ENCODE peak calls at places on chromosomes 6 and 20, in six cellular contexts. Y, D, C, I, X and P are unnamed samples. For H3K27me3 and H3K4me1, the result is how much of the 10 kb centered on the place peaks cover.

GRCh38 chr6:151164383-151164782 is 75.4 kb upstream of the AKAP12 start:
- DNase-seq in Y (no peak), D (no peak), C (no peak), I (no peak), X (no peak), P (no peak)

GRCh38 chr6:129314575-129314974 is 395.4 kb downstream of the ARHGAP18 start:
- DNase-seq in Y (no peak), D (no peak), C (no peak), I (no peak), X (no peak), P (no peak)

GRCh38 chr6:52975580-52975979 is 19.5 kb downstream of the GSTA4 start:
- DNase-seq in Y (no peak), D (no peak), C (no peak), I (no peak), X (no peak), P (no peak)

GRCh38 chr6:56914791-56915658 is 39.9 kb upstream of the BEND6 start:
- DNase-seq in Y (no peak), D (no peak), C (no peak), I (no peak), X (no peak), P (no peak)

GRCh38 chr6:81909162-81909561 is 156.7 kb upstream of the TENT5A start:
- DNase-seq in Y (no peak), D (no peak), C (no peak), I (no peak), X (no peak), P (no peak)

GRCh38 chr6:143061597-143062385 is 1.1 kb downstream of the AIG1 start:
- DNase-seq in Y (no peak), D (no peak), C (no peak), I (no peak), X (no peak), P (no peak)

GRCh38 chr6:10312445-10312844 is 102.4 kb downstream of the TFAP2A start:
- DNase-seq in Y (no peak), D (no peak), C (no peak), I (no peak), X (no peak), P (no peak)

GRCh38 chr6:26240157-26240980 is 124.6 kb upstream of the BTN3A2 start:
- DNase-seq in Y (no peak), D (peak), C (peak), I (peak), X (no peak), P (peak)

GRCh38 chr6:130043344-130043743 is 25.0 kb downstream of the L3MBTL3 start:
- DNase-seq in Y (no peak), D (no peak), C (no peak), I (no peak), X (no peak), P (no peak)

GRCh38 chr6:28794175-28795002 is 129.4 kb downstream of the TRIM27 start:
- DNase-seq in Y (no peak), D (no peak), C (no peak), I (no peak), X (no peak), P (no peak)

GRCh38 chr20:44089987-44090674 is 96.9 kb downstream of the JPH2 start:
- DNase-seq in Y (no peak), D (no peak), C (no peak), I (no peak), X (no peak), P (no peak)

GRCh38 chr6:21678990-21679389 is 85.4 kb downstream of the SOX4 start:
- DNase-seq in Y (no peak), D (no peak), C (no peak), I (no peak), X (no peak), P (no peak)

GRCh38 chr6:21680611-21681010 is 87.1 kb downstream of the SOX4 start:
- DNase-seq in Y (no peak), D (no peak), C (no peak), I (no peak), X (no peak), P (no peak)

GRCh38 chr6:21679761-21680265 is 86.3 kb downstream of the SOX4 start:
- DNase-seq in Y (no peak), D (no peak), C (no peak), I (no peak), X (no peak), P (no peak)

GRCh38 chr6:21676769-21677168 is 83.2 kb downstream of the SOX4 start:
- DNase-seq in Y (no peak), D (no peak), C (no peak), I (no peak), X (no peak), P (no peak)
- H3K27me3 ChIP-seq in Y (under half), D (under half), C (under half), I (under half), X (under half), P (under half)

DNA sequence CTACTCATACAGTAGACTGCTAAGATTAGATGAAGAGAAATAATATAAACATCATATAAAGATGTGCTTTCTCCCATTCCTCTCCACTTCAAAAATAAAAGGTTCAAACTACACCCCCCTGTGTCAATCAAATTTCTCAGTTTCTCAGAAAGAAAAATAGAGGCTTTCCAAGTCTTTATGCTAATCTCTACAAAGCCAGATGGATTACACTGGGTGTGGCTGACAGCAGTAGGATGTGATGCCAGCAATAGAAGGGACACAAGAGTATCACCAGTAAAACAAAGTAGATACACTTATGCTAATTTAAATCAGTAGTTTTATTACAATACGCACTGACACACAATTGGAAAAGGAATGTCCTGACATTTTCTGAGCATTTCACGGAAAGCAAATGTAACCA is 353.4 kb downstream of the RNGTT start:
- DNase-seq in Y (no peak), D (no peak), C (no peak), I (no peak), X (no peak), P (no peak)
- H3K4me1 ChIP-seq in Y (under half), D (under half), C (under half), I (under half), X (under half), P (under half)

GRCh38 chr20:63027425-63028389 is 20.9 kb upstream of the BHLHE23 start:
- DNase-seq in Y (no peak), D (no peak), C (peak), I (peak), X (no peak), P (no peak)

GRCh38 chr20:63024573-63025392 is 18.0 kb upstream of the BHLHE23 start:
- DNase-seq in Y (peak), D (no peak), C (peak), I (peak), X (no peak), P (no peak)

GRCh38 chr20:63028461-63028921 is 21.7 kb upstream of the BHLHE23 start:
- DNase-seq in Y (no peak), D (no peak), C (peak), I (peak), X (no peak), P (no peak)

GRCh38 chr20:63025534-63026331 is 19.0 kb upstream of the BHLHE23 start:
- DNase-seq in Y (peak), D (no peak), C (peak), I (peak), X (no peak), P (peak)

DNA sequence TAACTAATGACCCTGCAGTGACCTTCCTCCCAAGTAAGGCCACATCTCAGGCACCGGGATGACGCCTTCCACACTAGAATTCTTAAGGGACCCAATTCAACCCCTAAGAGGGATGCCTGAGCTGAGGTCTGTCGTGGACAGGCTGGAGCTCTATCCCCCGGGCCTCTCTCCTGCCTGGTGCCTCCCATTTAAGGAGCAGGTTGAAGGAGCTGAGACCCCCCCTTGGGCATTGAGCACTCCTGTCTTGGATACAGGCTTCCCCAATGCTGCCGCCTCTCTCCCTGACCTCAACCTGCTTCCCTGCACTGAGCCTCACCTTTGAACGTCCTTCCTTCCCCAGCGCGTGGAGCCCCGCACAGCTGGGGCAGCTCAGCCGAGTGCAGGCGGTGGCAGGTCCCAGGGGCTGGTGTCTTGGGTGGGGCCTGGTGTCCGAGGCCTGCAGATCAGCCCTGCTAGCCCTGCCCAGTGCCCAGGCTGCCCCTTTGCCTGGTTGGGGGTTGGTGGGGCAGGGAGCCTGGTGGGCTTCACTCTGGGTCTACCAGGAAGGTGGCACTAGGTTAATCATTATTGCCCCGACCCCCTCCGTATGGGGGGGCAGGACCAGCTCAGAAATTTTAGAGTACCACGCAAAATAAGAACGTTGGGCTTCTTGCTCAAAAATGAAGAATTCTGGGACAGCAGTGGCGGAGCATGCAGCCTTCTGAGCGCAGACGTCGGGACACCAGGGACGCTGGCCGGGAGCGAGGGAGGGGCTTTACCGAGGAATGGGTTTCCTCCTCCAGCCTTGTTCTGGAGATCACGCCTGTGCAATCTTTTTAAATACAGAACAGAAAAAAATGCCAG is 20.0 kb upstream of the BHLHE23 start:
- DNase-seq in Y (no peak), D (no peak), C (peak), I (peak), X (no peak), P (no peak)
- H3K27me3 ChIP-seq in Y (under half), D (under half), C (half or more), I (under half), X (under half), P (under half)

GRCh38 chr6:149755300-149756260 is 6.0 kb downstream of the PCMT1 start:
- DNase-seq in Y (no peak), D (no peak), C (no peak), I (no peak), X (no peak), P (no peak)

GRCh38 chr6:149756261-149756636 is 6.7 kb downstream of the PCMT1 start:
- DNase-seq in Y (no peak), D (no peak), C (no peak), I (no peak), X (no peak), P (no peak)

GRCh38 chr6:149751239-149751638 is 1.7 kb downstream of the PCMT1 start:
- DNase-seq in Y (no peak), D (no peak), C (no peak), I (no peak), X (no peak), P (no peak)

GRCh38 chr6:149752600-149752999 is 3.1 kb downstream of the PCMT1 start:
- DNase-seq in Y (no peak), D (no peak), C (no peak), I (no peak), X (no peak), P (no peak)

GRCh38 chr6:149754573-149754972 is 5.0 kb downstream of the PCMT1 start:
- DNase-seq in Y (no peak), D (no peak), C (no peak), I (no peak), X (no peak), P (no peak)
- H3K4me1 ChIP-seq in Y (under half), D (half or more), C (under half), I (under half), X (under half), P (under half)

GRCh38 chr20:47531468-47531867 is 29.8 kb downstream of the NCOA3 start:
- DNase-seq in Y (no peak), D (no peak), C (no peak), I (no peak), X (no peak), P (no peak)
- H3K27me3 ChIP-seq in Y (under half), D (under half), C (under half), I (under half), X (under half), P (under half)

GRCh38 chr6:3407840-3408239 is 49.0 kb downstream of the SLC22A23 start:
- DNase-seq in Y (no peak), D (no peak), C (no peak), I (no peak), X (no peak), P (no peak)
- H3K4me1 ChIP-seq in Y (half or more), D (under half), C (under half), I (under half), X (under half), P (under half)

GRCh38 chr6:158519761-158520160 is 40.1 kb upstream of the TMEM181 start:
- DNase-seq in Y (no peak), D (no peak), C (no peak), I (no peak), X (no peak), P (no peak)
- H3K27me3 ChIP-seq in Y (under half), D (under half), C (half or more), I (under half), X (under half), P (under half)

DNA sequence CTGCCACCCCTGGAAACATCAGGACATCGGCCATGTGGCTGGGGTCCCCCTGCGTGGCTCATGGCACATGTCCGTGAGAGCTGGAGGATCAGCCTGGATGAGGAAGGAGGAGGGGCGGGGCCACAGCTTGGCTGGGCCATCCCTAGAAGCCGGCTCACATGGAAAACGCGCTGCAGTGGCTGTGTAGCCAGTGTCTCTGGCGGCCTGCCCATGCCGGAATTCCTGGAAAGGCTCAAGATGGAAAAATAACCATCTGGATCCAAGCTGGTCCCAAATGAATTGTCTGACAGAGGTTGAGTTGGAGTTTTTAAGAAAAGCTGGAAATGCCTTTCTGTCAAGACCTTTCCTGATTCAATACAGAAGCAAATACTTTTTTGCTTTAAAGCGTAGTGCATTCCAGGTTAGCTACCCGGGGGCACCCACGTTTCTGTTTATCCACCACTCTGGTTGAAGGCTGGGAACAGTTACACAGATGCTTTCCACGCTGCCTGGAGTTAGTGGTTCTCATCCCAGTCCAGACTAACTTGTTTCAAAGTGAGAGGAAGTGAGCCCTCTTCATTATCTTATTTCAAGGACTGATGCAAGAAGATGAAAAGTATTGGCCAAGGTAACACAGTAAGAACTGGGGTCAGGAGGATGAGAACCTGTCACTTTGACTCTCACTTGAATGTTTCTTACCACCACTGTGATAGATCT is 99.0 kb downstream of the GMPR start:
- DNase-seq in Y (peak), D (peak), C (peak), I (peak), X (no peak), P (no peak)
- H3K4me1 ChIP-seq in Y (under half), D (half or more), C (under half), I (under half), X (under half), P (under half)